ENCODE peak calls at places on chromosomes 2 and 18, in seven cellular contexts. One of them, this sample, is unnamed.

GRCh38 chr2:12430036-12430795 is 286.5 kb upstream of the TRIB2 start:
- DNase-seq in neural crest cell: no peak
- DNase-seq in GM04504: no peak
- DNase-seq in cardiac fibroblast: peak; percentile 38
- DNase-seq in fibroblast of the aortic adventitia: peak; percentile 71
- DNase-seq in stimulated activated CD8-positive, alpha-beta memory T cell treated with anti-CD3 and anti-CD28 coated beads, Interleukin-4, amount 100 ng/mL, for 24 hours: no peak
- DNase-seq in HEK293T: no peak
- DNase-seq in this sample: no peak

GRCh38 chr2:173854840-173855239 is 110.3 kb downstream of the SP3 start:
- DNase-seq in neural crest cell: no peak
- DNase-seq in GM04504: peak; percentile 58
- DNase-seq in cardiac fibroblast: peak; percentile 28
- DNase-seq in fibroblast of the aortic adventitia: peak; percentile 63
- DNase-seq in stimulated activated CD8-positive, alpha-beta memory T cell treated with anti-CD3 and anti-CD28 coated beads, Interleukin-4, amount 100 ng/mL, for 24 hours: no peak
- DNase-seq in HEK293T: no peak
- DNase-seq in this sample: peak; percentile 7

GRCh38 chr2:109124982-109125594 is 3.9 kb upstream of the SH3RF3 start:
- DNase-seq in neural crest cell: no peak
- DNase-seq in GM04504: no peak
- DNase-seq in cardiac fibroblast: no peak
- DNase-seq in fibroblast of the aortic adventitia: no peak
- DNase-seq in stimulated activated CD8-positive, alpha-beta memory T cell treated with anti-CD3 and anti-CD28 coated beads, Interleukin-4, amount 100 ng/mL, for 24 hours: no peak
- DNase-seq in HEK293T: no peak
- DNase-seq in this sample: no peak

GRCh38 chr18:25503567-25504081 is 151.7 kb upstream of the ZNF521 start:
- DNase-seq in neural crest cell: peak; percentile 13
- DNase-seq in GM04504: peak; percentile 42
- DNase-seq in cardiac fibroblast: peak; percentile 83
- DNase-seq in fibroblast of the aortic adventitia: peak; percentile 79
- DNase-seq in stimulated activated CD8-positive, alpha-beta memory T cell treated with anti-CD3 and anti-CD28 coated beads, Interleukin-4, amount 100 ng/mL, for 24 hours: no peak
- DNase-seq in HEK293T: peak; percentile 76
- DNase-seq in this sample: peak; percentile 85

GRCh38 chr18:54774423-54774822 is 53.9 kb upstream of the RAB27B start:
- DNase-seq in neural crest cell: no peak
- DNase-seq in GM04504: peak; percentile 63
- DNase-seq in cardiac fibroblast: peak; percentile 42
- DNase-seq in fibroblast of the aortic adventitia: peak; percentile 53
- DNase-seq in stimulated activated CD8-positive, alpha-beta memory T cell treated with anti-CD3 and anti-CD28 coated beads, Interleukin-4, amount 100 ng/mL, for 24 hours: no peak
- DNase-seq in HEK293T: no peak
- DNase-seq in this sample: no peak

GRCh38 chr2:145010635-145011034 is 490.7 kb upstream of the ZEB2 start:
- DNase-seq in neural crest cell: no peak
- DNase-seq in GM04504: no peak
- DNase-seq in cardiac fibroblast: no peak
- DNase-seq in fibroblast of the aortic adventitia: no peak
- DNase-seq in stimulated activated CD8-positive, alpha-beta memory T cell treated with anti-CD3 and anti-CD28 coated beads, Interleukin-4, amount 100 ng/mL, for 24 hours: no peak
- DNase-seq in HEK293T: no peak
- DNase-seq in this sample: no peak

GRCh38 chr2:239178484-239178883 is 222.3 kb downstream of the HDAC4 start:
- DNase-seq in neural crest cell: no peak
- DNase-seq in GM04504: no peak
- DNase-seq in cardiac fibroblast: no peak
- DNase-seq in fibroblast of the aortic adventitia: no peak
- DNase-seq in stimulated activated CD8-positive, alpha-beta memory T cell treated with anti-CD3 and anti-CD28 coated beads, Interleukin-4, amount 100 ng/mL, for 24 hours: no peak
- DNase-seq in HEK293T: no peak
- DNase-seq in this sample: no peak

GRCh38 chr2:11571170-11571569 is 37.3 kb downstream of the GREB1 start:
- DNase-seq in neural crest cell: no peak
- DNase-seq in GM04504: no peak
- DNase-seq in cardiac fibroblast: no peak
- DNase-seq in fibroblast of the aortic adventitia: no peak
- DNase-seq in stimulated activated CD8-positive, alpha-beta memory T cell treated with anti-CD3 and anti-CD28 coated beads, Interleukin-4, amount 100 ng/mL, for 24 hours: no peak
- DNase-seq in HEK293T: no peak
- DNase-seq in this sample: no peak

GRCh38 chr2:235669269-235669831 is 175.5 kb downstream of the AGAP1 start:
- DNase-seq in neural crest cell: peak; percentile 61
- DNase-seq in GM04504: no peak
- DNase-seq in cardiac fibroblast: peak; percentile 80
- DNase-seq in fibroblast of the aortic adventitia: peak; percentile 63
- DNase-seq in stimulated activated CD8-positive, alpha-beta memory T cell treated with anti-CD3 and anti-CD28 coated beads, Interleukin-4, amount 100 ng/mL, for 24 hours: peak; percentile 37
- DNase-seq in HEK293T: peak; percentile 66
- DNase-seq in this sample: peak; percentile 35

This sample was measured in endothelial cell of umbilical vein.